ENCODE peak calls at places on chromosomes 13 and 19, in six cellular contexts. K is GM06990, F is PC-3, I is dorsolateral prefrontal cortex, W is spleen, O is upper lobe of right lung. G is an unnamed sample.

GRCh38 chr19:41893899-41894298 is 10.9 kb downstream of the ARHGEF1 start:
- DNase-seq in O (no peak), I (no peak), F (no peak), W (no peak), K (no peak), G (peak; percentile 50)

GRCh38 chr13:91580749-91581148 is 182.3 kb downstream of the GPC5 start:
- DNase-seq in K (no peak), O (no peak), W (no peak), F (no peak), I (no peak), G (no peak)

GRCh38 chr19:45245826-45246225 is 619 bp upstream of the EXOC3L2 start:
- DNase-seq in O (no peak), W (no peak), F (no peak), K (no peak), I (no peak), G (no peak)

GRCh38 chr13:85099245-85099644 is 700.0 kb downstream of the SLITRK6 start:
- DNase-seq in K (no peak), W (no peak), I (no peak), F (peak; percentile 1), O (no peak), G (no peak)

GRCh38 chr19:12723643-12724426 is at the start of gene TNPO2:
- DNase-seq in W (peak; percentile 89), O (peak; percentile 75), F (peak; percentile 74), K (peak; percentile 74), I (no peak), G (peak; percentile 87)

GRCh38 chr19:45822716-45823115 is 7.6 kb upstream of the RSPH6A start:
- DNase-seq in O (no peak), K (no peak), W (no peak), F (no peak), I (no peak), G (no peak)

GRCh38 chr19:6260376-6260775 is 19.4 kb downstream of the MLLT1 start:
- DNase-seq in K (no peak), F (no peak), I (no peak), O (no peak), W (peak; percentile 71), G (no peak)

GRCh38 chr13:39385621-39386231 is 217.3 kb downstream of the LHFPL6 start:
- DNase-seq in I (no peak), K (no peak), O (no peak), F (no peak), W (no peak), G (no peak)

GRCh38 chr13:46698015-46698414 is 98.9 kb downstream of the ESD start:
- DNase-seq in I (no peak), W (no peak), O (no peak), K (no peak), F (no peak), G (no peak)

GRCh38 chr19:9808855-9809646 is 9.8 kb downstream of the FBXL12 start:
- DNase-seq in I (no peak), O (no peak), K (no peak), F (no peak), W (no peak), G (no peak)

GRCh38 chr13:110524484-110525254 is 36.9 kb downstream of the RAB20 start:
- DNase-seq in F (peak; percentile 72), I (no peak), W (no peak), K (no peak), O (peak; percentile 82), G (no peak)

GRCh38 chr13:38519229-38519910 is 167.5 kb upstream of the FREM2 start:
- DNase-seq in O (no peak), K (no peak), I (no peak), F (no peak), W (no peak), G (no peak)

GRCh38 chr13:95536629-95537241 is 15.8 kb upstream of the CLDN10 start:
- DNase-seq in O (no peak), I (no peak), W (no peak), F (peak; percentile 67), K (no peak), G (peak; percentile 35)

GRCh38 chr13:39577203-39577602 is 25.8 kb downstream of the LHFPL6 start:
- DNase-seq in W (no peak), K (no peak), O (no peak), F (no peak), I (no peak), G (no peak)

GRCh38 chr13:30818323-30818960 is 83.1 kb downstream of the ALOX5AP start:
- DNase-seq in W (no peak), I (no peak), F (no peak), O (no peak), K (no peak), G (no peak)

GRCh38 chr13:102657630-102658029 is 37.2 kb downstream of the METTL21C start:
- DNase-seq in O (no peak), K (no peak), I (no peak), W (no peak), F (no peak), G (no peak)

GRCh38 chr13:29861694-29862110 is 11.3 kb upstream of the UBL3 start:
- DNase-seq in I (no peak), O (no peak), W (no peak), F (peak; percentile 82), K (no peak), G (no peak)

GRCh38 chr13:49466240-49466914 is 22.3 kb downstream of the SETDB2 start:
- DNase-seq in K (no peak), I (no peak), O (no peak), F (no peak), W (no peak), G (no peak)
- H3K4me3 ChIP-seq in K (no peak overlapping the region), I (no peak overlapping the region), O (no peak overlapping the region), F (no peak overlapping the region), W (no peak overlapping the region), G (no peak overlapping the region)

DNA sequence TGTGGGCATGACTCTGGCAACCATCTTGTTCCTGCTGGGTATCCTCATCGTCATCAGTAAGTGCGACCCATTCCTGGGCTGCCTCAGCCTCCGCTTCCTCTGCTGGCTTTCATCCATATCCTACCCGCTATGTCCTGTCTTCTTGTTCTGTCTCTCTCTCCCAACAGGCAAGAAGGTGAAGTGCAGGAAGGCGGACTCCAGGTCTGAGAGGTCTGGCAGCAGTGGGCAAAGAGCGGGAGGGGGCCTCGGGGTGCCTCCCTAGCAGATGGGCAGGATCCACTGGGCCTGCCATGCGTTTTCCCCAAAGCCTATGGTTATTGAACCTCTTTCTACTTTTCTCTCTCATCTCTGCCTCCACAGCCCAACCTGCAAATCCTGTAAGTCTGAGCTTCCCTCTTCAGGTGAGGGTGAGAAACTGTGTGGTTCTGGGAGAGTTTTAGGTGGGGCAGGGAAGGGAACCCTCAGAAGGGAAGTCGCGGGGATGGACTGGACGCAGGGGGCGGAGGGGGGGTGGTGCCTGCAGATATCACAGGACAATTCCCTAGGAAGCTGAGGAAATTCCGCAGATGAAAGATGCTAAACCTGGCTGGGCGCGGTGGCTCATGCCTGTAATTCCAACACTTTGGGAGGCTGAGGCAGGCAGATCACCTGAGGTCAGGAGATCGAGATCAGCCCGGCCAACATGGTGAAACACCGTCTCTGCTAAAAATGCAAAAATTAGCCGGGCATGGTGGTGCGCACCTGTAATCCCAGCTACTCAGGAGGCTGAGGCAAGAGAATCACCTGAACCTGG is 3.1 kb upstream of the FXYD5 start:
- DNase-seq in F (no peak), O (no peak), I (no peak), W (no peak), K (no peak), G (no peak)
- TF ChIP-seq CTCF in F (no peak), O (no peak), I (no peak), W (no peak), K (no peak), G (no peak)

DNA sequence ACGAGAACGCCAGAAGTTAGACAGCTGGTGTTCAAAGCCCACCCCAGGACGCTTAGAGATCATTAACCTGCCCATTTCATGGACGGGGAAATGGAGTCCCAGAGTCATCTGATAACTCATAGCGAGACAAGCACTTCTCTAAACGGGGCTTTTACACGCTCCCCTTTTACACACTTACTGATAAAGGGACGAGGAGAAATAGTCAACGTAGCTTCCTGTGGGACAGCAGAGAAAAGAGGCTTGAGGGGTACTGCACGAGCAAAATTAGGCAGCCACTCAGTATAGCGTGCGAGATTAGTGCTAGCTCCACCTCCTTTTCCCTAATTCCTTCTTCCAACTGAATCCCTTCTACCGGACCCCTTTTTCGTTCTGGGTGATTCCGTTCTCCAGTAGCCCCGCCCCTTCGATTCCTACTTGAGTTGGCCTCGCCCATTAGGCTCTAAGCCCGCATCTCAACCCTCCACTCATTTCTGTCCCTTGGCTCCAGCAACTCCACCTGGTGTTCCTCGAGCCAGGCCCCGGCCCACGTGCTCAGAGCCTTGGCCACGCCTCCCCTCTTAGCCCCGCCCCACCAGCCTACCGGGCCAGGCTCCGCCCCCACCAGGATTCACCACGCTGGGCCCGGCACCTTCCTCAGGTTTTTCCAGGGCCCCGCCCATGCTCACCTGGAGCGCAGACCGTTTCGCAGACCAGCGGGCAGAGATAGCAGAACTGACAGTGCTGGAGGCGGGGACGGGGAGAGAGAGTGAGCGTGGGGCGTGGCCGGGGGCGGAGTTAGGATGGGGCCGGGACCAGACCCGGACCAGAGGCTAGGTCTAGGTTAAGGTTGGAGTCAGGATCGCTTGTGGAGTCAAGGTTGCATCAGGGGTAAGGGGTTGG is 3.6 kb downstream of the HRC start:
- DNase-seq in F (peak; percentile 95), K (no peak), W (no peak), I (no peak), O (peak; percentile 92), G (peak; percentile 27)
- H3K4me3 ChIP-seq in F (peak overlapping the region; percentile 71), K (no peak overlapping the region), W (no peak overlapping the region), I (peak overlapping the region; percentile 82), O (no peak overlapping the region), G (no peak overlapping the region)

GRCh38 chr19:4550479-4551050 is 8.9 kb downstream of the SEMA6B start:
- DNase-seq in W (no peak), F (no peak), K (no peak), I (no peak), O (no peak), G (no peak)

GRCh38 chr19:4548238-4548584 is 8.4 kb upstream of the LRG1 start:
- DNase-seq in I (no peak), W (no peak), K (no peak), F (no peak), O (no peak), G (no peak)

GRCh38 chr19:4550018-4550417 is 9.5 kb downstream of the SEMA6B start:
- DNase-seq in F (no peak), I (no peak), O (no peak), W (no peak), K (no peak), G (no peak)

GRCh38 chr19:4543856-4544647 is 4.2 kb upstream of the LRG1 start:
- DNase-seq in F (no peak), O (no peak), W (peak; percentile 84), K (no peak), I (no peak), G (no peak)

DNA sequence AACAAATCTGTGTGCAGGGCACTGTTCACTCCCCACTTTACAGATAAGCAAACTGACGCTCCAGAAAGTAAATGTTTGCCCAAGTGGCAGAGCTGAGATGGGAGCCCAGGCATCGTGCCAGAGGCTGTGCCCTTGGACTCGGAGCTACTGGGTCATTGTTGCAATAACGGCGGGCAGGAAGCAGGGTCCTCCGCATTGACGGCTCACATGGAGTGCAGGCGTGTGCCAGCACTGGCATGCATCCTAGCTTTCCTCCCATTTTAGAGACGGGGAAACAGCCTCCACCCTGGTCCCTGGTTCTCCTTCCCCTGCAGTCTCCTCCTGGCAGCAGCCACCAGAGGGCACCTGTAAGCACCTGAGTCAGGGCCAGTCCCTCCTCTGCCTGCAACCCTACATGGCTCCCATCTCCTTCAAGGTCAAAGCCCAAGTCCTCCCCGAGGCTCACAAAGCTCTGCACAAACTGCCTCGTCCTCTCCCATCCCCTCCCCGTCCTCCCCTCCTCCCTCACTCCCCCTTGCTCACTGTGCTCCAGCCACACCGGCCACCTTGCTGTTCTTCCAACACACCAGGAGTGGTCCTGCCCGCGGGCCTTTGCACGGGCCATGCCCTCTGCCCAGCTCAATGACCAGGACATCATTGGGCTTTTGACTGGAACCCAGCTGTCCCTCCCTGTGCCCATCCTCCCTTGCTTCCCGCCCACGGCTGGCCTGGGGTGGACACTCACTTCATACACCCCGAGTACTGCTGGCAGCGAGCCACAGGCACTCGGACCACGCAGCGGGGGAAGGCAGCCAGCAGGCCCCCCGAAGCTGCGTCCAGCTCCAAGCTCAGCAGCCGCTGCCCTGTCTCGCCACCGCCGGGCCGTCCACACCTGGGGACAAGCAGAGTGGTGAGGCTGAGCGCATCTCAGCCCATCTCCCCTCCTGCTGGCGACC is 7.7 kb upstream of the LRG1 start:
- DNase-seq in O (peak; percentile 86), W (peak; percentile 87), I (no peak), K (no peak), F (peak; percentile 51), G (no peak)
- TF ChIP-seq CTCF in O (peak; percentile 35), W (no peak), I (no peak), K (peak; percentile 49), F (peak; percentile 71), G (peak; percentile 42)

G was measured in GM12865.